ENCODE peak calls at places on chromosomes 2 and 18, in eight cellular contexts. One of them, this sample, is unnamed.

GRCh38 chr2:108119492-108119891 is 120.3 kb upstream of the SULT1C3 start:
- DNase-seq in BE2C: no peak
- DNase-seq in left ventricle myocardium inferior: no peak
- DNase-seq in psoas muscle: no peak
- DNase-seq in AG09309: no peak
- DNase-seq in SK-N-SH: no peak
- DNase-seq in CD8-positive, alpha-beta T cell: no peak
- DNase-seq in kidney epithelial cell: no peak
- DNase-seq in this sample: no peak

GRCh38 chr2:166451451-166451850 is 42.6 kb downstream of the SCN7A start:
- DNase-seq in BE2C: no peak
- DNase-seq in left ventricle myocardium inferior: no peak
- DNase-seq in psoas muscle: no peak
- DNase-seq in AG09309: no peak
- DNase-seq in SK-N-SH: no peak
- DNase-seq in CD8-positive, alpha-beta T cell: no peak
- DNase-seq in kidney epithelial cell: peak; percentile 4
- DNase-seq in this sample: no peak

GRCh38 chr2:191041418-191042161 is 27.6 kb upstream of the STAT1 start:
- DNase-seq in BE2C: no peak
- DNase-seq in left ventricle myocardium inferior: no peak
- DNase-seq in psoas muscle: no peak
- DNase-seq in AG09309: no peak
- DNase-seq in SK-N-SH: no peak
- DNase-seq in CD8-positive, alpha-beta T cell: no peak
- DNase-seq in kidney epithelial cell: no peak
- DNase-seq in this sample: peak; percentile 48

GRCh38 chr2:3793233-3793632 is 89.9 kb downstream of the DCDC2C start:
- DNase-seq in BE2C: no peak
- DNase-seq in left ventricle myocardium inferior: peak; percentile 24
- DNase-seq in psoas muscle: no peak
- DNase-seq in AG09309: no peak
- DNase-seq in SK-N-SH: no peak
- DNase-seq in CD8-positive, alpha-beta T cell: no peak
- DNase-seq in kidney epithelial cell: no peak
- DNase-seq in this sample: no peak

GRCh38 chr2:238595750-238596570 is 169.2 kb downstream of the ASB1 start:
- DNase-seq in BE2C: no peak
- DNase-seq in left ventricle myocardium inferior: no peak
- DNase-seq in psoas muscle: no peak
- DNase-seq in AG09309: no peak
- DNase-seq in SK-N-SH: no peak
- DNase-seq in CD8-positive, alpha-beta T cell: no peak
- DNase-seq in kidney epithelial cell: no peak
- DNase-seq in this sample: no peak

GRCh38 chr2:10555810-10556111 is 107.6 kb upstream of the ODC1 start:
- DNase-seq in BE2C: no peak
- DNase-seq in left ventricle myocardium inferior: no peak
- DNase-seq in psoas muscle: no peak
- DNase-seq in AG09309: no peak
- DNase-seq in SK-N-SH: no peak
- DNase-seq in CD8-positive, alpha-beta T cell: no peak
- DNase-seq in kidney epithelial cell: no peak
- DNase-seq in this sample: no peak

GRCh38 chr18:48539406-48540328 is 836 bp downstream of the CTIF start:
- DNase-seq in BE2C: peak; percentile 43
- DNase-seq in left ventricle myocardium inferior: peak; percentile 34
- DNase-seq in psoas muscle: peak; percentile 48
- DNase-seq in AG09309: no peak
- DNase-seq in SK-N-SH: peak; percentile 71
- DNase-seq in CD8-positive, alpha-beta T cell: peak; percentile 54
- DNase-seq in kidney epithelial cell: no peak
- DNase-seq in this sample: peak; percentile 69

GRCh38 chr18:79392226-79392625 is 3.5 kb upstream of the NFATC1 start:
- DNase-seq in BE2C: no peak
- DNase-seq in left ventricle myocardium inferior: no peak
- DNase-seq in psoas muscle: no peak
- DNase-seq in AG09309: no peak
- DNase-seq in SK-N-SH: no peak
- DNase-seq in CD8-positive, alpha-beta T cell: no peak
- DNase-seq in kidney epithelial cell: no peak
- DNase-seq in this sample: no peak

GRCh38 chr2:207115715-207116364 is 49.9 kb downstream of the KLF7 start:
- DNase-seq in BE2C: peak; percentile 32
- DNase-seq in left ventricle myocardium inferior: peak; percentile 31
- DNase-seq in psoas muscle: no peak
- DNase-seq in AG09309: no peak
- DNase-seq in SK-N-SH: peak; percentile 39
- DNase-seq in CD8-positive, alpha-beta T cell: no peak
- DNase-seq in kidney epithelial cell: no peak
- DNase-seq in this sample: no peak

GRCh38 chr18:79582978-79583377 is 96.6 kb upstream of the CTDP1 start:
- DNase-seq in BE2C: no peak
- DNase-seq in left ventricle myocardium inferior: no peak
- DNase-seq in psoas muscle: no peak
- DNase-seq in AG09309: no peak
- DNase-seq in SK-N-SH: no peak
- DNase-seq in CD8-positive, alpha-beta T cell: no peak
- DNase-seq in kidney epithelial cell: no peak
- DNase-seq in this sample: no peak

GRCh38 chr2:20563833-20564232 is 87.1 kb downstream of the HS1BP3 start:
- DNase-seq in BE2C: no peak
- DNase-seq in left ventricle myocardium inferior: no peak
- DNase-seq in psoas muscle: no peak
- DNase-seq in AG09309: no peak
- DNase-seq in SK-N-SH: no peak
- DNase-seq in CD8-positive, alpha-beta T cell: no peak
- DNase-seq in kidney epithelial cell: no peak
- DNase-seq in this sample: no peak

GRCh38 chr2:219027511-219028055 is 13.7 kb downstream of the CFAP65 start:
- DNase-seq in BE2C: no peak
- DNase-seq in left ventricle myocardium inferior: no peak
- DNase-seq in psoas muscle: no peak
- DNase-seq in AG09309: no peak
- DNase-seq in SK-N-SH: no peak
- DNase-seq in CD8-positive, alpha-beta T cell: no peak
- DNase-seq in kidney epithelial cell: no peak
- DNase-seq in this sample: no peak

GRCh38 chr18:21763846-21764646 is 23.5 kb downstream of the MIB1 start:
- DNase-seq in BE2C: no peak
- DNase-seq in left ventricle myocardium inferior: no peak
- DNase-seq in psoas muscle: no peak
- DNase-seq in AG09309: no peak
- DNase-seq in SK-N-SH: no peak
- DNase-seq in CD8-positive, alpha-beta T cell: no peak
- DNase-seq in kidney epithelial cell: no peak
- DNase-seq in this sample: no peak

GRCh38 chr2:45008296-45009129 is 739 bp downstream of the SIX2 start:
- DNase-seq in BE2C: no peak
- DNase-seq in left ventricle myocardium inferior: no peak
- DNase-seq in psoas muscle: peak; percentile 35
- DNase-seq in AG09309: no peak
- DNase-seq in SK-N-SH: peak; percentile 36
- DNase-seq in CD8-positive, alpha-beta T cell: no peak
- DNase-seq in kidney epithelial cell: no peak
- DNase-seq in this sample: peak; percentile 48

GRCh38 chr2:40282428-40282827 is 169.5 kb downstream of the SLC8A1 start:
- DNase-seq in BE2C: no peak
- DNase-seq in left ventricle myocardium inferior: no peak
- DNase-seq in psoas muscle: no peak
- DNase-seq in AG09309: no peak
- DNase-seq in SK-N-SH: no peak
- DNase-seq in CD8-positive, alpha-beta T cell: no peak
- DNase-seq in kidney epithelial cell: no peak
- DNase-seq in this sample: no peak

GRCh38 chr2:209044307-209044706 is 379.5 kb upstream of the MAP2 start:
- DNase-seq in BE2C: no peak
- DNase-seq in left ventricle myocardium inferior: no peak
- DNase-seq in psoas muscle: no peak
- DNase-seq in AG09309: no peak
- DNase-seq in SK-N-SH: no peak
- DNase-seq in CD8-positive, alpha-beta T cell: no peak
- DNase-seq in kidney epithelial cell: no peak
- DNase-seq in this sample: no peak

GRCh38 chr2:128973566-128973965 is 654.9 kb upstream of the HS6ST1 start:
- DNase-seq in BE2C: no peak
- DNase-seq in left ventricle myocardium inferior: no peak
- DNase-seq in psoas muscle: no peak
- DNase-seq in AG09309: no peak
- DNase-seq in SK-N-SH: no peak
- DNase-seq in CD8-positive, alpha-beta T cell: no peak
- DNase-seq in kidney epithelial cell: no peak
- DNase-seq in this sample: no peak

GRCh38 chr2:100588071-100588786 is 25.4 kb downstream of the PDCL3 start:
- DNase-seq in BE2C: no peak
- DNase-seq in left ventricle myocardium inferior: no peak
- DNase-seq in psoas muscle: no peak
- DNase-seq in AG09309: no peak
- DNase-seq in SK-N-SH: no peak
- DNase-seq in CD8-positive, alpha-beta T cell: no peak
- DNase-seq in kidney epithelial cell: no peak
- DNase-seq in this sample: peak; percentile 83

GRCh38 chr18:57231846-57232245 is 85.0 kb downstream of the BOD1L2 start:
- DNase-seq in BE2C: no peak
- DNase-seq in left ventricle myocardium inferior: no peak
- DNase-seq in psoas muscle: no peak
- DNase-seq in AG09309: no peak
- DNase-seq in SK-N-SH: no peak
- DNase-seq in CD8-positive, alpha-beta T cell: no peak
- DNase-seq in kidney epithelial cell: no peak
- DNase-seq in this sample: no peak

GRCh38 chr2:145875011-145875410 is 1355.1 kb upstream of the ZEB2 start:
- DNase-seq in BE2C: no peak
- DNase-seq in left ventricle myocardium inferior: no peak
- DNase-seq in psoas muscle: no peak
- DNase-seq in AG09309: no peak
- DNase-seq in SK-N-SH: no peak
- DNase-seq in CD8-positive, alpha-beta T cell: no peak
- DNase-seq in kidney epithelial cell: no peak
- DNase-seq in this sample: no peak

GRCh38 chr2:45964945-45965344 is 313.5 kb downstream of the PRKCE start:
- DNase-seq in BE2C: no peak
- DNase-seq in left ventricle myocardium inferior: no peak
- DNase-seq in psoas muscle: no peak
- DNase-seq in AG09309: no peak
- DNase-seq in SK-N-SH: peak; percentile 46
- DNase-seq in CD8-positive, alpha-beta T cell: no peak
- DNase-seq in kidney epithelial cell: no peak
- DNase-seq in this sample: no peak

GRCh38 chr2:48328972-48329723 is 200.8 kb upstream of the STON1 start:
- DNase-seq in BE2C: no peak
- DNase-seq in left ventricle myocardium inferior: no peak
- DNase-seq in psoas muscle: no peak
- DNase-seq in AG09309: no peak
- DNase-seq in SK-N-SH: peak; percentile 29
- DNase-seq in CD8-positive, alpha-beta T cell: no peak
- DNase-seq in kidney epithelial cell: no peak
- DNase-seq in this sample: peak; percentile 54
- H3K4me3 ChIP-seq in BE2C: no peak overlapping the region
- H3K4me3 ChIP-seq in left ventricle myocardium inferior: no peak overlapping the region
- H3K4me3 ChIP-seq in psoas muscle: no peak overlapping the region
- H3K4me3 ChIP-seq in AG09309: no peak overlapping the region
- H3K4me3 ChIP-seq in SK-N-SH: no peak overlapping the region
- H3K4me3 ChIP-seq in CD8-positive, alpha-beta T cell: no peak overlapping the region
- H3K4me3 ChIP-seq in kidney epithelial cell: no peak overlapping the region
- H3K4me3 ChIP-seq in this sample: no peak overlapping the region

GRCh38 chr2:15531095-15531854 is 29.9 kb downstream of the NBAS start:
- DNase-seq in BE2C: no peak
- DNase-seq in left ventricle myocardium inferior: no peak
- DNase-seq in psoas muscle: no peak
- DNase-seq in AG09309: no peak
- DNase-seq in SK-N-SH: no peak
- DNase-seq in CD8-positive, alpha-beta T cell: no peak
- DNase-seq in kidney epithelial cell: no peak
- DNase-seq in this sample: no peak

GRCh38 chr2:15532996-15533395 is 28.1 kb downstream of the NBAS start:
- DNase-seq in BE2C: no peak
- DNase-seq in left ventricle myocardium inferior: no peak
- DNase-seq in psoas muscle: no peak
- DNase-seq in AG09309: no peak
- DNase-seq in SK-N-SH: no peak
- DNase-seq in CD8-positive, alpha-beta T cell: no peak
- DNase-seq in kidney epithelial cell: no peak
- DNase-seq in this sample: no peak

GRCh38 chr2:15521782-15522181 is 39.4 kb downstream of the NBAS start:
- DNase-seq in BE2C: no peak
- DNase-seq in left ventricle myocardium inferior: no peak
- DNase-seq in psoas muscle: no peak
- DNase-seq in AG09309: no peak
- DNase-seq in SK-N-SH: no peak
- DNase-seq in CD8-positive, alpha-beta T cell: no peak
- DNase-seq in kidney epithelial cell: no peak
- DNase-seq in this sample: peak; percentile 8

GRCh38 chr2:15527074-15527739 is 33.9 kb downstream of the NBAS start:
- DNase-seq in BE2C: peak; percentile 16
- DNase-seq in left ventricle myocardium inferior: no peak
- DNase-seq in psoas muscle: no peak
- DNase-seq in AG09309: no peak
- DNase-seq in SK-N-SH: no peak
- DNase-seq in CD8-positive, alpha-beta T cell: no peak
- DNase-seq in kidney epithelial cell: no peak
- DNase-seq in this sample: peak; percentile 20
- TF ChIP-seq CTCF in BE2C: peak; percentile 26
- TF ChIP-seq CTCF in left ventricle myocardium inferior: no peak
- TF ChIP-seq CTCF in psoas muscle: no peak
- TF ChIP-seq CTCF in AG09309: no peak
- TF ChIP-seq CTCF in SK-N-SH: no peak
- TF ChIP-seq CTCF in CD8-positive, alpha-beta T cell: no peak
- TF ChIP-seq CTCF in kidney epithelial cell: no peak
- TF ChIP-seq CTCF in this sample: no peak

GRCh38 chr2:205775091-205775876 is 93.0 kb downstream of the NRP2 start:
- DNase-seq in BE2C: peak; percentile 25
- DNase-seq in left ventricle myocardium inferior: no peak
- DNase-seq in psoas muscle: no peak
- DNase-seq in AG09309: no peak
- DNase-seq in SK-N-SH: peak; percentile 61
- DNase-seq in CD8-positive, alpha-beta T cell: no peak
- DNase-seq in kidney epithelial cell: no peak
- DNase-seq in this sample: no peak
- H3K4me3 ChIP-seq in BE2C: no peak overlapping the region
- H3K4me3 ChIP-seq in left ventricle myocardium inferior: no peak overlapping the region
- H3K4me3 ChIP-seq in psoas muscle: no peak overlapping the region
- H3K4me3 ChIP-seq in AG09309: no peak overlapping the region
- H3K4me3 ChIP-seq in SK-N-SH: no peak overlapping the region
- H3K4me3 ChIP-seq in CD8-positive, alpha-beta T cell: no peak overlapping the region
- H3K4me3 ChIP-seq in kidney epithelial cell: no peak overlapping the region
- H3K4me3 ChIP-seq in this sample: no peak overlapping the region

GRCh38 chr2:74554821-74555531 is 456 bp downstream of the DOK1 start:
- DNase-seq in BE2C: no peak
- DNase-seq in left ventricle myocardium inferior: peak; percentile 38
- DNase-seq in psoas muscle: peak; percentile 43
- DNase-seq in AG09309: no peak
- DNase-seq in SK-N-SH: peak; percentile 73
- DNase-seq in CD8-positive, alpha-beta T cell: peak; percentile 71
- DNase-seq in kidney epithelial cell: no peak
- DNase-seq in this sample: peak; percentile 75
- TF ChIP-seq CTCF in BE2C: no peak
- TF ChIP-seq CTCF in left ventricle myocardium inferior: no peak
- TF ChIP-seq CTCF in psoas muscle: no peak
- TF ChIP-seq CTCF in AG09309: no peak
- TF ChIP-seq CTCF in SK-N-SH: no peak
- TF ChIP-seq CTCF in CD8-positive, alpha-beta T cell: no peak
- TF ChIP-seq CTCF in kidney epithelial cell: no peak
- TF ChIP-seq CTCF in this sample: no peak